ENCODE peak calls at places on chromosomes 13 and 19, in four cellular contexts. Z, P, E and G are unnamed samples.

GRCh38 chr19:40165362-40165937 is 25.8 kb upstream of the MAP3K10 start:
- DNase-seq in Z (no peak), P (peak), E (peak), G (peak)

GRCh38 chr19:29266001-29266400 is 53.0 kb upstream of the UQCRFS1 start:
- DNase-seq in Z (peak), P (no peak), E (no peak), G (no peak)

GRCh38 chr13:75279834-75280369 is 202.1 kb downstream of the TBC1D4 start:
- DNase-seq in Z (no peak), P (no peak), E (no peak), G (no peak)

GRCh38 chr19:52898101-52898500 is 666 bp upstream of the ZNF320 start:
- DNase-seq in Z (no peak), P (no peak), E (no peak), G (no peak)

GRCh38 chr19:19170053-19170945 is at the start of gene MEF2B:
- DNase-seq in Z (peak), P (no peak), E (peak), G (peak)

GRCh38 chr19:12786149-12786870 is 5.0 kb upstream of the JUNB start:
- DNase-seq in Z (no peak), P (no peak), E (peak), G (peak)

GRCh38 chr13:111936267-111936925 is 130.6 kb upstream of the SOX1 start:
- DNase-seq in Z (peak), P (no peak), E (no peak), G (no peak)

GRCh38 chr19:43464089-43464775 is 1.2 kb downstream of the LYPD3 start:
- DNase-seq in Z (peak), P (no peak), E (no peak), G (peak)

GRCh38 chr13:20366056-20366455 is 133.9 kb upstream of the GJB6 start:
- DNase-seq in Z (peak), P (no peak), E (no peak), G (no peak)

GRCh38 chr19:6273701-6274601 is 5.8 kb downstream of the MLLT1 start:
- DNase-seq in Z (no peak), P (peak), E (no peak), G (no peak)